ENCODE peak calls at places on chromosomes 5 and 9, in seven cellular contexts. S, K, Y, X, T, B and Z are unnamed samples.

GRCh38 chr9:131654857-131655577 is 84.9 kb downstream of the RAPGEF1 start:
- DNase-seq in S (no peak), K (no peak), Y (no peak), X (no peak), T (no peak), B (peak; percentile 94), Z (no peak)

GRCh38 chr9:116501871-116502270 is 185.2 kb upstream of the TRIM32 start:
- DNase-seq in S (peak; percentile 59), K (peak; percentile 55), Y (no peak), X (no peak), T (no peak), B (no peak), Z (peak; percentile 16)

GRCh38 chr5:37120270-37120669 is 128.9 kb downstream of the CPLANE1 start:
- DNase-seq in S (no peak), K (no peak), Y (no peak), X (no peak), T (no peak), B (no peak), Z (no peak)

GRCh38 chr5:68711311-68712200 is 382.3 kb upstream of the SLC30A5 start:
- DNase-seq in S (no peak), K (no peak), Y (no peak), X (no peak), T (no peak), B (no peak), Z (peak; percentile 75)

GRCh38 chr5:31343946-31344345 is 150.5 kb downstream of the CDH6 start:
- DNase-seq in S (no peak), K (no peak), Y (no peak), X (no peak), T (no peak), B (no peak), Z (no peak)

GRCh38 chr5:180390441-180391190 is 37.5 kb upstream of the GFPT2 start:
- DNase-seq in S (no peak), K (no peak), Y (no peak), X (no peak), T (no peak), B (no peak), Z (no peak)

GRCh38 chr5:124648902-124649467 is 97.5 kb downstream of the ZNF608 start:
- DNase-seq in S (no peak), K (no peak), Y (no peak), X (no peak), T (peak; percentile 35), B (no peak), Z (no peak)

GRCh38 chr5:89584339-89584956 is 701.5 kb upstream of the MEF2C start:
- DNase-seq in S (peak; percentile 52), K (no peak), Y (no peak), X (no peak), T (no peak), B (no peak), Z (peak; percentile 65)

GRCh38 chr5:111942661-111943401 is 185.8 kb upstream of the NREP start:
- DNase-seq in S (peak; percentile 47), K (no peak), Y (no peak), X (no peak), T (no peak), B (no peak), Z (no peak)

GRCh38 chr5:150789943-150790611 is 11.5 kb downstream of the SMIM3 start:
- DNase-seq in S (peak; percentile 99), K (peak; percentile 71), Y (peak; percentile 41), X (no peak), T (no peak), B (peak; percentile 26), Z (peak; percentile 100)

GRCh38 chr9:97617939-97618416 is 15.2 kb downstream of the TSTD2 start:
- DNase-seq in S (no peak), K (no peak), Y (no peak), X (no peak), T (no peak), B (no peak), Z (no peak)

GRCh38 chr9:38416461-38416860 is 7.8 kb downstream of the IGFBPL1 start:
- DNase-seq in S (no peak), K (no peak), Y (no peak), X (no peak), T (no peak), B (no peak), Z (no peak)

GRCh38 chr9:38419216-38419615 is 5.0 kb downstream of the IGFBPL1 start:
- DNase-seq in S (no peak), K (peak; percentile 34), Y (no peak), X (no peak), T (no peak), B (no peak), Z (no peak)

GRCh38 chr9:38417003-38417965 is 7.0 kb downstream of the IGFBPL1 start:
- DNase-seq in S (no peak), K (peak; percentile 78), Y (peak; percentile 80), X (no peak), T (peak; percentile 95), B (peak; percentile 40), Z (peak; percentile 13)

GRCh38 chr9:38415846-38416245 is 8.4 kb downstream of the IGFBPL1 start:
- DNase-seq in S (no peak), K (no peak), Y (no peak), X (no peak), T (no peak), B (no peak), Z (no peak)

DNA sequence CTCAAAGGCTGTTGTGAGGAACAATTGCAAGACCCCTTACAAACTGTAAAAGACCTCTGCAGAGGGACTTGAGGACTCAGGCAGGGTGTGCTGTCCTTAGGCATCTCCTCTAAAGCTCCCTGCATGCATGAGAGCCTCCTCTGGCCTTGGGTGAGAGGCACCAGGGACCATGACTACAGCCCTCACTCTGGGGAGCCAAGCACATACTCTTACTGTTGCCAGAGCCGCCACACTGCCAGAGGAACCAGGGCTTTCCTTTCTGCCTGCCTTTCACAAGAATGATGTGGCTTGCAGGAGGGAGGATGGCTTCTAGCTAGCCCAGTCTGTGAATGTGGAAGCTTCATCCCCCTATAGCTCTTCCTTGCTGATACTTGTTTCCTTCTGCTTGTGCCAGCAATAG is 5.9 kb downstream of the IGFBPL1 start:
- DNase-seq in S (no peak), K (no peak), Y (no peak), X (no peak), T (no peak), B (no peak), Z (no peak)
- H3K4ac ChIP-seq in S (no peak overlapping the region), K (no peak overlapping the region), Y (no peak overlapping the region), X (no peak overlapping the region), T (no peak overlapping the region), B (no peak overlapping the region), Z (no peak overlapping the region)

GRCh38 chr5:55418994-55419991 is 111.5 kb downstream of the MTREX start:
- DNase-seq in S (peak; percentile 60), K (peak; percentile 69), Y (no peak), X (no peak), T (no peak), B (no peak), Z (peak; percentile 62)

GRCh38 chr5:55416306-55416705 is 108.5 kb downstream of the MTREX start:
- DNase-seq in S (peak; percentile 41), K (no peak), Y (no peak), X (no peak), T (no peak), B (no peak), Z (no peak)

GRCh38 chr5:55426455-55426854 is 108.3 kb downstream of the PLPP1 start:
- DNase-seq in S (no peak), K (no peak), Y (no peak), X (no peak), T (no peak), B (no peak), Z (no peak)

GRCh38 chr5:55421074-55421529 is 113.3 kb downstream of the MTREX start:
- DNase-seq in S (peak; percentile 63), K (no peak), Y (no peak), X (no peak), T (no peak), B (no peak), Z (no peak)
- H4K8ac ChIP-seq in S (no peak overlapping the region), K (no peak overlapping the region), Y (no peak overlapping the region), X (no peak overlapping the region), T (no peak overlapping the region), B (no peak overlapping the region), Z (no peak overlapping the region)

GRCh38 chr9:99133145-99133544 is 28.2 kb downstream of the TGFBR1 start:
- DNase-seq in S (no peak), K (no peak), Y (no peak), X (no peak), T (no peak), B (no peak), Z (no peak)
- H3K4ac ChIP-seq in S (no peak overlapping the region), K (no peak overlapping the region), Y (no peak overlapping the region), X (no peak overlapping the region), T (no peak overlapping the region), B (no peak overlapping the region), Z (no peak overlapping the region)

DNA sequence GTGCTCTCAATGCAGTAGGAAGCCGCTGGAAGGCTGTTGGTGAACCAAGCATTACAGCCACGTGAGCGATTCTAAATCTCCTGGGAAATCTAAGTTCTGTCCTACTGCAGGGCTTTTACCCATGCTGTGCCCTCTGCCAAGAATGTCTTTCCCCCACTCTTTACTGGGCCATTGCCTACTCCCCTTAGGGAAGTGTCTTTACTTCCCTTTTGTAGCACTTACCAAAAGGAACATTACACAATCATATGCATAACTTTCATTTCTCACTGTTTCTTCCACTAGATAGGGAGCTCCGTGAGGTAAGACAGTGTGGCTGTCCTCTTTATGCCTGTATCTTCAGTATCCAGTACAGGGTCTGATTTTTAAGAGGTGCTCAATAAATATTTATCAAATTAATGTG is 241.7 kb upstream of the NR4A3 start:
- DNase-seq in S (no peak), K (no peak), Y (no peak), X (no peak), T (no peak), B (no peak), Z (no peak)
- H4K8ac ChIP-seq in S (no peak overlapping the region), K (no peak overlapping the region), Y (no peak overlapping the region), X (no peak overlapping the region), T (no peak overlapping the region), B (no peak overlapping the region), Z (no peak overlapping the region)